ENCODE peak calls at places on chromosome 19, in seven cellular contexts. G is HepG2, P is SK-N-SH, O is IMR-90, Y is A549, F is K562, C is GM12878. U is an unnamed sample.

GRCh38 chr19:29467824-29468401 is 57.9 kb upstream of the VSTM2B start:
- DNase-seq in G (peak), P (peak), O (peak), Y (peak), F (peak), C (no peak), U (no peak)

GRCh38 chr19:33194884-33195710 is 967 bp downstream of the LRP3 start:
- DNase-seq in G (peak), P (peak), O (peak), Y (peak), F (no peak), C (no peak), U (peak)

GRCh38 chr19:46384396-46384795 is 29.0 kb downstream of the CCDC8 start:
- DNase-seq in G (no peak), P (no peak), O (no peak), Y (no peak), F (no peak), C (no peak), U (no peak)

GRCh38 chr19:36113895-36114762 is 546 bp downstream of the POLR2I start:
- DNase-seq in G (no peak), P (peak), O (peak), Y (peak), F (peak), C (no peak), U (no peak)

GRCh38 chr19:37355901-37356300 is 15.0 kb upstream of the ZNF527 start:
- DNase-seq in G (no peak), P (no peak), O (no peak), Y (no peak), F (no peak), C (no peak), U (no peak)

GRCh38 chr19:33678796-33679195 is 57.0 kb downstream of the CHST8 start:
- DNase-seq in G (no peak), P (peak), O (no peak), Y (no peak), F (no peak), C (no peak), U (no peak)

GRCh38 chr19:36009220-36009619 is 607 bp upstream of the SYNE4 start:
- DNase-seq in G (no peak), P (peak), O (peak), Y (peak), F (no peak), C (no peak), U (no peak)

GRCh38 chr19:3655402-3656072 is 28.9 kb upstream of the CACTIN start:
- DNase-seq in G (no peak), P (peak), O (peak), Y (no peak), F (no peak), C (no peak), U (no peak)

GRCh38 chr19:38006361-38007045 is 99.5 kb downstream of the SIPA1L3 start:
- DNase-seq in G (peak), P (no peak), O (no peak), Y (no peak), F (no peak), C (peak), U (no peak)

GRCh38 chr19:38037151-38037611 is 130.2 kb downstream of the SIPA1L3 start:
- DNase-seq in G (no peak), P (no peak), O (no peak), Y (no peak), F (no peak), C (no peak), U (no peak)

DNA sequence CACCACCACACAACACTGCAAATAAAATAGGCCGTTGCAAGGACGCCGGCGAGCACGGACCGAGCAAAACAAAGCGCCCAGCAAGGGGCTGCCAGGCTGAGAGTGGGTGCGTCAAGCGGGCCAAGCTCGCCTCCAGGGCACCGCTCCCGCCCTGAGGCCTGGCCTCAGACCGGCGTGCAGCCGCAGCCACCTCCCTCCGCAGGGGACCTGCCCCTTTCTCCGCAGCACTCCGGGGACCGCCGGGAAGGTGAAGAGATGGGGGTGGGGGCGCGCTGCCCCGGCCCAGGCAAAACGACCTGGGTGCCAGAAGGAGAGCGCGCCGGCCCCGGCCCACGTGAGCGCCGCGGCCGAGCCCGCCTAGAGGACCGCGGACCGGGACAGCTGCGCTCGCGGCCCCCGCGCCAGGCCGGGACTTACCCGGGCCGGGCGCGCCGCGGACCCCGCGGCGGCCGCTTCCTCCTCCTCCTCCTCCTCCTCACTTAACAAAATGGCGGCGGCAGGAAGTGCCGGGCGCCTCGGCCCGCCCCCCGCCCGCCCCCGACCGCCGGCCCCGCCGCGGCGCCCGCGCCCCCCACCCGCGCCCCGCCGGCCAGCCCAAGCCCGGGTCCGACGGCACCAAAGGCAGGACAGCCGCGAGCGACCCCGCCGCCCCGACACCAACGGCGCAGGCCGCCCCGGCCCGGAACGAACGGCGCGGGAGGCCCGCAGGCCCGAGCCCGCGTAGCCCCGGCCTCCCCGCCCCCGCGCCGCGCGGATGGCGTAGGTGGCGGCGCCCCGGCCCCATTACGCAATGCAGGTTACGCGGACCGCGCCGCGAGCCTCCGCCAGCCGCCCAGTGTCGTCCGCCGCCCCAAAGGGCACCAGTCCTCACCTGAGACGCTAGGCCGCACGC is 674 bp downstream of the BRD4 start:
- DNase-seq in G (no peak), P (peak), O (no peak), Y (peak), F (peak), C (no peak), U (no peak)
- TF ChIP-seq USF2 in G (no peak), P (no peak), O (no peak), Y (no peak), F (no peak), C (no peak), U (no peak)

GRCh38 chr19:42479736-42480135 is 37.0 kb upstream of the CXCL17 start:
- DNase-seq in G (no peak), P (no peak), O (no peak), Y (no peak), F (no peak), C (no peak), U (no peak)

GRCh38 chr19:42478765-42479307 is 36.1 kb upstream of the CXCL17 start:
- DNase-seq in G (no peak), P (no peak), O (no peak), Y (no peak), F (no peak), C (no peak), U (no peak)

GRCh38 chr19:42477117-42477516 is 34.4 kb upstream of the CXCL17 start:
- DNase-seq in G (no peak), P (no peak), O (no peak), Y (no peak), F (no peak), C (no peak), U (no peak)

GRCh38 chr19:42477933-42478332 is 35.2 kb upstream of the CXCL17 start:
- DNase-seq in G (no peak), P (no peak), O (no peak), Y (no peak), F (no peak), C (no peak), U (no peak)

DNA sequence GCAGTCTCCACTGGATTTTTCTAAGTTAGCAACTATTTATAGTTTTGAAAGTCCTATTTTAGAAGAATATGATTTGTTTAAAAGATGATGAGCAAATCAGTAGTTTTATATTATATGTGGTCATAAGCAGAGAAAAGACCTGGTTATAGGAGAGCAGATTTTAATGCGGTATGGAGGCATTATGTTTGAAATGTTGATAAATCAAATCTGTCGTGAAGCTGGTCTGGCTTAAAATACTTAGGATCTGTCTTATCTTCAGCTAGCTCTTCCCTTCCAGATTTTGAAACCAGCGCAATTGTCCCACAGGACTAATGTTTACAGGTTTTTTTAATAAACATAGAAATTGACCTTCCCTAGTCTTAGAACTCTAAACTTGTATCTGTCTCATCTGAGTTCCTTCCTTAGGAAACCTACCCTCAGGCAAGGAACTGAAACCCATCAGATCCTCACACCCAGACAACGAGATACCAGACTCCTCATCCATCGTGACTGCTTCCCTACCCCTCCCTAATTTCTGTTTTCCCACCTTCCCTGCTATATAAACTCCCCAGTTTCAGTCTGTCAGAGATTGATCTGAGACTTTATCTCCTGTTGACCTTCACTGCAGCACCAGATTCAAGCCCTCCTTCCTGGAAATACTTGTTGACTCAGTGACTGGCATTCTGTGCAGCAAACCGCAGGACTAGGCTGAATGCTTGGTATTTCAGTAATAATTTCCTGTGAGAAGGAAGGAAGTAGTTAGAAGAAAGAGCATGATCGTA is 37.8 kb upstream of the CXCL17 start:
- DNase-seq in G (peak), P (no peak), O (peak), Y (peak), F (no peak), C (no peak), U (no peak)
- H3K4me3 ChIP-seq in G (no peak), P (no peak), O (no peak), Y (no peak), F (no peak), C (no peak), U (no peak)

GRCh38 chr19:2544576-2545415 is 68.9 kb downstream of the GADD45B start:
- DNase-seq in G (no peak), P (no peak), O (no peak), Y (no peak), F (no peak), C (no peak), U (no peak)

GRCh38 chr19:2547033-2547680 is 71.2 kb downstream of the GADD45B start:
- DNase-seq in G (peak), P (no peak), O (no peak), Y (no peak), F (no peak), C (no peak), U (no peak)

GRCh38 chr19:2547721-2548120 is 71.8 kb downstream of the GADD45B start:
- DNase-seq in G (no peak), P (no peak), O (no peak), Y (no peak), F (no peak), C (no peak), U (no peak)

GRCh38 chr19:2548966-2549365 is 73.0 kb downstream of the GADD45B start:
- DNase-seq in G (no peak), P (no peak), O (no peak), Y (no peak), F (no peak), C (no peak), U (no peak)

DNA sequence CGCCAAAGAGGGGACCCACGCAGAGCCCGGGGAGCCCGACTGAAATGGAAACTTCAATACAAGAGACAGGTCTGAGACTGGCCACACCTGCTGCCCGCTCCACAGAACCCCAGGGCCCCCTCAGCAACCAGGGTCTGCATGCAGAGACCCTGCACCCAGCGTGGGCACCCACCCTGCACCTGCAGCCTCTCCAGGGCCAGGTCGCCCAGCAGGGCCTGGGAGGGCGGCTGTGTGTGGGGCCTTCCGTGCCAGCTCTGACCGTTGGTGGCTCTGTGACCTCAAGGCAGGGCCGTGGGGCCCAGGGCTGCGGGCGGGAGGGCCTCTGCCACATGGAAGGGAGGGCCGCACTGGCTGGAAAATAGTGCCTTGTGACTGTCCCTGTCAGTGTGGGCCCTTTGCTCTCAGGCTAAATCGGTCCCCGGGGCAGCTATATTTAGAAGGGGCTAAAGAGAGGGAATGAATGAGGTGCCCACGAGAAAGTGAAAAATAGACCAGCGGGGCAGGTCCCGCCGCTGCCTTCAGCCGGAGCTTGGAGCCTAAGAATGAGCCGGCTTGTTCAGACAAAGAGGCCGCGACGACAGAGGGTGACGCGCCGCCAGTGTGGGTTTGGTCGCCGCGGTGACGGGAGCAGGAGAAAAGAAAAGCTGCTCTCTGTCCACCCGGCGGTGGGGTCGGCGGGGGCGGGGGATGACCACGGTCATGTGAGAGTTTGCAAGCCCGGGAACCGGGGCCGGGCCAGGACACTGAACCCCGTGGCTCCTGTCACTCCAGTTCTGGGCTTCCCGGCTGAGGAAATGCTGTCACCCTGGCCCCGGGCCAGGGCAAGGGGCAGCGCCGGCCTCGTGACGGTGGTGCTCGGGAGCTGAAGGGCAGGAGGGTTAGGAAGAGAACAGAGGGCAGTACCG is 70.5 kb downstream of the GADD45B start:
- DNase-seq in G (peak), P (no peak), O (no peak), Y (no peak), F (no peak), C (no peak), U (peak)
- TF ChIP-seq USF2 in G (peak), P (no peak), O (no peak), Y (no peak), F (no peak), C (no peak), U (peak)

GRCh38 chr19:7226749-7227148 is 67.5 kb downstream of the INSR start:
- DNase-seq in G (no peak), P (no peak), O (no peak), Y (no peak), F (no peak), C (no peak), U (no peak)

GRCh38 chr19:7224995-7225394 is 69.2 kb downstream of the INSR start:
- DNase-seq in G (no peak), P (no peak), O (no peak), Y (no peak), F (no peak), C (no peak), U (no peak)

GRCh38 chr19:7223429-7223828 is 70.8 kb downstream of the INSR start:
- DNase-seq in G (no peak), P (no peak), O (no peak), Y (no peak), F (no peak), C (no peak), U (no peak)

GRCh38 chr19:7225741-7226140 is 68.5 kb downstream of the INSR start:
- DNase-seq in G (no peak), P (no peak), O (no peak), Y (no peak), F (no peak), C (no peak), U (no peak)

GRCh38 chr19:7224205-7224833 is 69.9 kb downstream of the INSR start:
- DNase-seq in G (peak), P (no peak), O (peak), Y (no peak), F (no peak), C (no peak), U (no peak)
- H3K4me3 ChIP-seq in G (no peak), P (no peak), O (no peak), Y (no peak), F (no peak), C (no peak), U (no peak)

U was measured in H1.